ENCODE peak calls at places on chromosomes 16 and 17, in six cellular contexts. W, X, A, N, U and S are unnamed samples.

GRCh38 chr17:20852541-20853370 is 190.1 kb downstream of the USP22 start:
- DNase-seq in W (no peak), N (no peak), A (no peak), U (no peak), X (no peak), S (no peak)

GRCh38 chr16:483351-484075 is 44.0 kb upstream of the CAPN15 start:
- DNase-seq in W (no peak), A (no peak), N (no peak), X (no peak), U (no peak), S (peak)

GRCh38 chr16:4420703-4421102 is 4.3 kb upstream of the CORO7 start:
- DNase-seq in N (no peak), A (no peak), U (no peak), X (no peak), W (no peak), S (no peak)

GRCh38 chr16:67805718-67806427 is 487 bp downstream of the RANBP10 start:
- DNase-seq in U (no peak), X (no peak), A (peak), W (no peak), N (no peak), S (no peak)

GRCh38 chr17:60066576-60066975 is 12.1 kb downstream of the HEATR6 start:
- DNase-seq in N (no peak), W (no peak), A (no peak), U (no peak), X (no peak), S (no peak)

GRCh38 chr17:21573961-21574610 is 118.2 kb upstream of the KCNJ18 start:
- DNase-seq in A (peak), X (peak), N (no peak), W (no peak), U (no peak), S (no peak)

GRCh38 chr17:30278032-30278431 is 13.7 kb downstream of the BLMH start:
- DNase-seq in U (peak), N (peak), W (no peak), X (peak), A (no peak), S (peak)

GRCh38 chr17:82495844-82496528 is 23.5 kb upstream of the FOXK2 start:
- DNase-seq in X (no peak), W (no peak), U (no peak), A (peak), N (peak), S (no peak)

GRCh38 chr17:142876-143784 is 5.8 kb downstream of the SCGB1C2 start:
- DNase-seq in N (no peak), A (peak), W (no peak), X (peak), U (no peak), S (no peak)

GRCh38 chr16:76653390-76654026 is 376.3 kb downstream of the CNTNAP4 start:
- DNase-seq in X (no peak), W (no peak), N (peak), U (peak), A (no peak), S (peak)

GRCh38 chr16:58511933-58512815 is 3.1 kb upstream of the SETD6 start:
- DNase-seq in U (peak), A (peak), W (no peak), N (peak), X (peak), S (peak)

GRCh38 chr16:58196898-58197313 is 1.0 kb downstream of the CSNK2A2 start:
- DNase-seq in W (no peak), U (no peak), A (no peak), X (no peak), N (no peak), S (peak)

GRCh38 chr17:81039854-81040758 is 5.2 kb downstream of the BAIAP2 start:
- DNase-seq in W (no peak), U (no peak), X (no peak), A (no peak), N (no peak), S (no peak)

GRCh38 chr16:50458694-50459271 is 89.4 kb upstream of the NKD1 start:
- DNase-seq in W (no peak), A (no peak), U (no peak), X (no peak), N (no peak), S (no peak)

GRCh38 chr16:18943414-18943813 is 17.2 kb upstream of the SMG1 start:
- DNase-seq in N (no peak), U (no peak), X (no peak), A (no peak), W (no peak), S (no peak)

GRCh38 chr16:25171390-25171789 is 45.4 kb upstream of the AQP8 start:
- DNase-seq in N (no peak), X (no peak), U (no peak), A (no peak), W (no peak), S (no peak)

GRCh38 chr16:29873319-29873718 is 10.3 kb upstream of the CDIPT start:
- DNase-seq in W (no peak), X (no peak), U (no peak), A (no peak), N (no peak), S (no peak)

GRCh38 chr17:81453712-81454111 is 58.5 kb downstream of the BAHCC1 start:
- DNase-seq in W (no peak), N (no peak), U (no peak), A (no peak), X (no peak), S (no peak)

GRCh38 chr17:1972429-1973160 is 52.5 kb downstream of the RTN4RL1 start:
- DNase-seq in W (no peak), U (no peak), A (no peak), N (no peak), X (peak), S (no peak)

GRCh38 chr17:38464251-38464722 is 36.0 kb downstream of the ARHGAP23 start:
- DNase-seq in A (peak), W (no peak), N (no peak), U (no peak), X (peak), S (no peak)

GRCh38 chr16:50306287-50306686 is 39.9 kb downstream of the ADCY7 start:
- DNase-seq in N (no peak), W (no peak), X (no peak), A (no peak), U (no peak), S (no peak)

GRCh38 chr16:55372792-55373488 is 48.9 kb downstream of the IRX6 start:
- DNase-seq in X (no peak), U (no peak), A (no peak), N (no peak), W (no peak), S (no peak)

GRCh38 chr17:9905902-9906301 is 831 bp upstream of the RCVRN start:
- DNase-seq in N (peak), A (no peak), W (no peak), U (peak), X (peak), S (peak)

DNA sequence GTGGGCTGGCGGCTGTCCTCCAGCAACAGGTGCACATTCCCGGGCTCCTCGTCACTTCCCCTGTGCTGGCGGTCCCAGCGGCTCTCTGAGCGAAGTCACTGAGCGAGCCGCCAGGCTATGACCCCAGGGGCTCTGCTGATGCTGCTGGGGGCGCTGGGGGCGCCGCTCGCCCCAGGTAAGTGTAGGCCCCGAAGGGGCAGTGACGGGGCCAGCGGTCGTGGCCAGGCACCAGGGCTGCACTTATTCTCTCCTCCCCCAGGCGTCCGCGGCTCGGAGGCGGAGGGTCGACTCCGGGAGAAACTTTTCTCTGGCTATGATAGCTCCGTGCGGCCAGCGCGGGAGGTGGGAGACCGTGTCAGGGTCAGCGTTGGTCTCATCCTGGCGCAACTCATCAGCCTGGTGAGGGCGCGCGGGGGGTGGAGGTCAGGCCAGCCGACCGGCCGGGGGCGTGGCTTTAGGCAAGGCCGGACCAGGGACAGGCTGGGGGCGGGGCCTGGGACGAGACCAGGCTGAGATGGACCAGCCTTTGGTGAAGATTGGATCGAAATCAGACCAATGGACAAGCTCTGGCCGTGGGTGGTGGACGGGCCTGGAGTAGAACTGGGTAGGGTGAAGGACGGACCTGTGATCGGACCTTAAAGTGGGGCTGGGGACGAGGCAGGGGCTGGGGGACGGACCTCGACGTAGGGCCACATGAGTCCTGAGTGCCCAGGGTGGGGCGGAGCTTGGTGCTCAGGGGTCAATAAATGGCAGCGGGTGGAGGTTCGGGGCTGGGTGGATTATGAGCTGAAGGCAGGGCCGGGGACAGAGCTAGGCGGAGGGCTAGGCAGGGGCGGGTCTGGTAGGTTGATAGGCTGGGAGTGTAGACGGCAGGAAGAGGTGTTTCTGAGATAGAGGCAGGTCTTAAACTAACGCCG is at the start of gene CHRNB1:
- DNase-seq in W (no peak), X (peak), A (peak), U (peak), N (peak), S (peak)
- TF ChIP-seq POLR2A in W (no peak), X (no peak), A (no peak), U (no peak), N (peak), S (no peak)

DNA sequence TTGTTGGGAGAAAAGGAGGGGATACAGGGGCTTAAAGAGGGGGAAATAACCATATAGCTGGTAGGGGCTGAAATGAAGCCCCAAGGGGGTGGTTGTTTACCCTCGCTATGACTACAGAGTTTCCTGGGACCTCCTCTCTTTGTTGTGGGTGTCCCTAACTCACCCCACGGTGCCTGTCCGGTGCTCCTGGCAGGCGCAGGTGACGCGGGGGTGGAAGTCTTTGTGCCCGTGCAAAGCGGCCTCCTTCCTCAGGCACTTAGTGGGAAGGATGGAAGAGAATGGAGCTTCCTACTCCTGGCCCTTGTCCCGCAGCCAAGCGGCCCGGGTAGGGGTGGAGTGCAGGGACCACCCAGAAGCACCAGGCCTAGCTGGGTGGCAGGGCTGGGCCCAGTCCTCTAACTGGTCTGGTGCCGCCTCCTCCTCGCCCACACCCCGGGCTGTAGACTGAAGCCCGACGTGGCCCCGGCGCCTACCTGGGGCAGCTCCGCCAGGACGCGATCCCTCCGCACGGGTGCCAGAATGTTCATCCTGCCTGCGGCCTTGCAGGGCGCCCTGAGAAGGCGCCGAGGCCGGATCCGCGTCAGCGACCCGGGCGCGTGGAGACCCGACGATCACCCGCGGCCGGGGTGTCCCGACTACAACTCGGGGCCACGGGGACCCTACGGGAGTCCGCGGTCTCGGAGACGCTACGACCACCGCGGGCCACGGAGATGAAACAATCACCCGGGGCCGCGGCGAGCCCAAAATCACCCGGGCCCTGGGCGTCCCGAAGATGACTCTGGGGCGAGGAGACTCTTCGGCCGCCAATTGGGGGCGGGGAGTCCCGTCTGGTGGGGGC is 709 bp downstream of the RAB34 start:
- DNase-seq in A (no peak), U (no peak), W (no peak), X (no peak), N (no peak), S (no peak)
- TF ChIP-seq POLR2A in A (no peak), U (no peak), W (no peak), X (no peak), N (no peak), S (no peak)

GRCh38 chr16:31428277-31428597 is at the start of gene COX6A2:
- DNase-seq in A (no peak), U (no peak), X (no peak), W (no peak), N (no peak), S (no peak)
- TF ChIP-seq POLR2A in A (no peak), U (no peak), X (no peak), W (no peak), N (no peak), S (no peak)

GRCh38 chr16:48441106-48441505 is 55.9 kb upstream of the SIAH1 start:
- DNase-seq in U (no peak), W (no peak), A (no peak), X (no peak), N (no peak), S (no peak)
- TF ChIP-seq POLR2A in U (no peak), W (no peak), A (no peak), X (no peak), N (no peak), S (no peak)

GRCh38 chr16:71484006-71484893 is 4.9 kb downstream of the ZNF19 start:
- DNase-seq in A (peak), X (peak), N (peak), W (peak), U (peak), S (peak)
- TF ChIP-seq POLR2A in A (no peak), X (peak), N (peak), W (no peak), U (peak), S (peak)

GRCh38 chr17:43371227-43371821 is 27.5 kb upstream of the ARL4D start:
- DNase-seq in A (no peak), U (no peak), W (no peak), N (no peak), X (no peak), S (no peak)

GRCh38 chr17:43367588-43368242 is 31.1 kb upstream of the ARL4D start:
- DNase-seq in N (peak), X (no peak), W (no peak), A (no peak), U (peak), S (peak)

GRCh38 chr17:43366809-43367587 is 31.8 kb upstream of the ARL4D start:
- DNase-seq in U (no peak), W (no peak), N (no peak), A (no peak), X (no peak), S (no peak)

GRCh38 chr17:43369986-43370385 is 28.8 kb upstream of the ARL4D start:
- DNase-seq in U (no peak), A (no peak), X (no peak), W (no peak), N (no peak), S (no peak)

DNA sequence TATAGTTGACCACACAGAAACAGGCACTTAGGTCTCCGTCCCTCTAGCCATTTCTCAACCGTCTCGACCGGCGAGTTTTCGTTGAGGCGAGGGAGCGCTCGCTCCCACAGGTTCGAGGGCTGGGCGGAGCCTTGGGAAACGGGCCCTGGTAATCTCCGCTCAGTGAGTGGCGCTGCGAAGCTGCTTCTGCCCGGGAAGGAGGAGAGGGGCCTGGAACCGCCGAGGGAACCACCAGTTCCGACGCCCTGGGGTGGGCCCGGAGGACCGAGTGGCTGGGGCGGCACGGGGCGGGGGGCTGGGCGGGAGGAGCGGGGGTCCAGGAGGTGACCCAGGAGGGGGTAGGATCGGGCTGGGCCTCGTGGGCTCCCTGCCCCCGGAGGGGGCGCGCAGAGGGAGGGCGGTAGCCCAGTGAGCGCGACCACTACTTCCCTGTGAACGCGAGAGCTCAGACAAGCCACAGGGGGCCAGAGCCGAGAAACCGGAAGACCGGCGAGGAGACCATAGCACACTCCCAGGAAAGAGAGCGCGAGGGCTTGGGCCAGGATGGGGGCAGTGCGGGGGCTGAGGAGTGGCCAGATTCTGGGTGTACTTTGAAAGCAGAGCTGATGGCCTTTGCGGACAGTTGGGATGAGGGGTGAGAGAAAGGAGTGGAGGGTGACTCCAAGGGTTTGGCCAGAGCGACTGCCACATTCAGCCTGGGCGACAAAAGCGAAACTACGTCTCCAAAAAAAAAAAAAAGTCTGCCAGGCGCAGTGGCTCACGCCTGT is 29.9 kb upstream of the ARL4D start:
- DNase-seq in W (no peak), U (peak), X (peak), N (peak), A (peak), S (peak)
- TF ChIP-seq POLR2A in W (no peak), U (peak), X (no peak), N (peak), A (no peak), S (peak)

DNA sequence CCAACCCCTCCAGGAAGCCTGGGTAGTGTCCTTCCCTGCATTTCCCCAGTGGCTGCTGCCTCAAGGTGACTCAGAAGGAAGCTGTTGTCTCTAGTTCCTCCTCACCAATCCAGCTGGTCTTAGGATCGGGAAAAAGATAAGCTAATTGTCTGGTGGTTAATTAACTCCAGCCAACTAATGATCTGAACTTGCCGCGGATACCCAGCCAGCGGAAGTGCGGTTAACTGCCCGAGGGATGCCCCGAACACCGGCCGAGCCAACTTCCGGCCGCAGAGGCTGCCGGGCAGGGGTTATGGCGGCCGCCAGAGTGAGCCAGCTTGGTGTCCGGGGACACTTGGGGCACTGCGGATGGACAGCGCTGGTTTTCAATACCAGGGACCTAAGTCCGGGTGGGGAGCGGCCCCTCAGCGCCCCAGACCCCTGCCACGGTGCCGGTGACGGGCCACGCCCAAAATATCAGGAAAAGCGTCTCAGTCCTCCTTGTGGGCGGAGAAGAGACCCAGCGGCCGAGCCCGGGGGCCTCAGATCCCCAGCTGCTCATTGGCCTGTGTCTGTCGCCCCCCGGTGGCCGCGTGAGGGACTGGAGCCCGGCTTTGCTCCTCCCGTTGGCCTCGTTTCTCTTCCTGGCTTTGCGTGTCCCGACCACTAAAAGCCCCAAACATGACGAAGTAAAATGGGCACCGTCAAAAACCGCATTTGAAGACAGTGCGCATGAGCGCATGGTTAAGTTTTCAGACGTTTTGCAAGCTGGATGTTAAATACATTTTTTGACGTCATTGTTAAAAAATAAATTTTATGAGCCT is 10.2 kb upstream of the PRSS22 start:
- DNase-seq in W (peak), X (peak), U (peak), A (peak), N (peak), S (peak)
- TF ChIP-seq POLR2A in W (no peak), X (no peak), U (peak), A (no peak), N (peak), S (peak)

GRCh38 chr16:85640254-85640558 is 27.1 kb downstream of the GSE1 start:
- DNase-seq in N (no peak), W (no peak), X (no peak), A (no peak), U (no peak), S (no peak)

GRCh38 chr16:85640606-85641005 is 27.5 kb downstream of the GSE1 start:
- DNase-seq in N (no peak), W (no peak), A (no peak), X (no peak), U (no peak), S (no peak)

GRCh38 chr16:85638695-85639409 is 25.7 kb downstream of the GSE1 start:
- DNase-seq in X (no peak), A (no peak), W (no peak), U (no peak), N (no peak), S (no peak)

GRCh38 chr16:85638248-85638647 is 25.1 kb downstream of the GSE1 start:
- DNase-seq in N (no peak), X (no peak), U (no peak), A (no peak), W (no peak), S (no peak)

DNA sequence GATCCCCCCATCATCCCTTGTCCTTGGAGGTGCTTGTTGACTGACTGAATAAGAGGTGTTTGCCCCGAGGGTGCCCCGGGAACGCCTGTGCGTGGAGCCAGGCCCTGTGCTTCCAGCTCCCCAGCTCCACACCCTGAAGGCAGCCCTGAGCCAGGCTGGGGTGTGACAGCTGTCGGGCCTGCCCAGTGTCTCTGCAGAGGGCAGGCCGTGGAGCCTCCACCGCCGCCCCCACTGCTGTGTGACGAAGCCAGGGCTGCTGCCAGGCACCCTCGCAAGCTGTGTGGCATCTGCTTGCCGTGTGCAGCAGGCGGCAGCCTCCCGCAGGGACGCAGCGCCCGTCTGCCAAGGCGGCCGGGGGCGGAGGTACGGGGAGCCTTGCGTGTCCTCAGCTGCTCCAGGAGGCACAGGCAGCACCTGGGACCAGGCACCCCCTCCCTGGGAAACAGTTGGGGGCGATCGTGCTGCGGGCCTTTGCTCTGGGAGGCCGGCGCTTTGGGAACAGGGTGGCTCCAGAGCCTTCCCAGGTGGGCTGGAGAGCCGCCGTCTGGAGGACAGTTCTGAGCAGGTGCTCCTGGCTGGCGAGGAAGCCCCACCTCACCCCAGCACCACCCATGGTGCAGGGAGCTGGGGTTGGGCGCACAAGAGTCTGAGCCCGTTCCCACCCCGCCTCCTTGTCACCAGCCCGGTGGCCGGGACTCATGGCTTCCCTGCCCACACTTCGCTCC is 26.6 kb downstream of the GSE1 start:
- DNase-seq in A (peak), N (no peak), X (no peak), U (no peak), W (no peak), S (no peak)
- TF ChIP-seq POLR2A in A (no peak), N (no peak), X (no peak), U (no peak), W (no peak), S (no peak)